ENCODE peak calls at places on chromosomes 12 and 14, in eight cellular contexts. N is WERI-Rb-1, Q is B cell, K is transverse colon, F is uterus, C is AG10803, Y is endothelial cell, E is Caco-2. M is an unnamed sample.

GRCh38 chr14:29717906-29718305 is 209.7 kb downstream of the PRKD1 start:
- DNase-seq in N (no peak), Q (no peak), K (no peak), F (no peak), C (peak; percentile 62), Y (no peak), E (no peak), M (no peak)

GRCh38 chr12:80869264-80869663 is 68.5 kb downstream of the LIN7A start:
- DNase-seq in N (no peak), Q (no peak), K (no peak), F (no peak), C (no peak), Y (no peak), E (no peak), M (no peak)

GRCh38 chr14:91568626-91569025 is 58.5 kb upstream of the PPP4R3A start:
- DNase-seq in N (peak; percentile 34), Q (no peak), K (no peak), F (no peak), C (no peak), Y (no peak), E (no peak), M (no peak)

GRCh38 chr14:68979722-68980552 is 835 bp upstream of the ACTN1 start:
- DNase-seq in N (peak; percentile 57), Q (no peak), K (peak; percentile 61), F (no peak), C (peak; percentile 70), Y (peak; percentile 38), E (peak; percentile 72), M (no peak)

GRCh38 chr12:122028165-122028591 is 6.5 kb downstream of the BCL7A start:
- DNase-seq in N (no peak), Q (no peak), K (no peak), F (no peak), C (no peak), Y (no peak), E (no peak), M (no peak)

GRCh38 chr12:102848832-102849231 is 68.2 kb downstream of the PAH start:
- DNase-seq in N (no peak), Q (no peak), K (no peak), F (no peak), C (no peak), Y (no peak), E (no peak), M (no peak)

GRCh38 chr12:108187831-108188230 is 58.7 kb downstream of the WSCD2 start:
- DNase-seq in N (no peak), Q (no peak), K (no peak), F (no peak), C (no peak), Y (no peak), E (no peak), M (no peak)

GRCh38 chr12:26823391-26823790 is 9.6 kb downstream of the ITPR2 start:
- DNase-seq in N (no peak), Q (no peak), K (no peak), F (no peak), C (peak; percentile 50), Y (no peak), E (no peak), M (no peak)

GRCh38 chr14:26138764-26139445 is 458.9 kb downstream of the NOVA1 start:
- DNase-seq in N (no peak), Q (no peak), K (no peak), F (no peak), C (no peak), Y (no peak), E (no peak), M (no peak)

GRCh38 chr14:81143793-81144192 is 77.0 kb downstream of the GTF2A1 start:
- DNase-seq in N (no peak), Q (no peak), K (no peak), F (no peak), C (no peak), Y (no peak), E (no peak), M (no peak)

GRCh38 chr12:14239350-14239934 is 126.0 kb upstream of the ATF7IP start:
- DNase-seq in N (peak; percentile 19), Q (peak; percentile 69), K (no peak), F (no peak), C (peak; percentile 71), Y (no peak), E (peak; percentile 85), M (peak; percentile 47)

GRCh38 chr12:77696183-77696582 is 134.5 kb upstream of the NAV3 start:
- DNase-seq in N (no peak), Q (no peak), K (no peak), F (no peak), C (no peak), Y (no peak), E (no peak), M (no peak)

GRCh38 chr12:48936379-48936979 is 11.2 kb upstream of the FKBP11 start:
- DNase-seq in N (peak; percentile 74), Q (peak; percentile 86), K (peak; percentile 80), F (peak; percentile 69), C (peak; percentile 73), Y (peak; percentile 87), E (peak; percentile 75), M (peak; percentile 85)

GRCh38 chr14:77498120-77498979 is at the start of gene ISM2:
- DNase-seq in N (peak; percentile 54), Q (peak; percentile 64), K (peak; percentile 28), F (peak; percentile 27), C (peak; percentile 20), Y (peak; percentile 48), E (peak; percentile 76), M (peak; percentile 76)

GRCh38 chr14:91466192-91466591 is 43.9 kb downstream of the PPP4R3A start:
- DNase-seq in N (no peak), Q (no peak), K (no peak), F (no peak), C (peak; percentile 3), Y (no peak), E (no peak), M (no peak)

GRCh38 chr14:92728781-92729364 is 19.6 kb downstream of the LGMN start:
- DNase-seq in N (no peak), Q (no peak), K (no peak), F (no peak), C (no peak), Y (no peak), E (no peak), M (peak; percentile 50)

GRCh38 chr14:95500201-95500681 is 16.2 kb downstream of the SYNE3 start:
- DNase-seq in N (no peak), Q (no peak), K (peak; percentile 52), F (no peak), C (no peak), Y (no peak), E (no peak), M (no peak)

GRCh38 chr14:33846100-33846824 is 104.6 kb downstream of the EGLN3 start:
- DNase-seq in N (no peak), Q (no peak), K (no peak), F (no peak), C (no peak), Y (no peak), E (no peak), M (no peak)

GRCh38 chr12:110885152-110885840 is 35.1 kb downstream of the MYL2 start:
- DNase-seq in N (no peak), Q (no peak), K (no peak), F (no peak), C (no peak), Y (no peak), E (no peak), M (no peak)

GRCh38 chr12:75943730-75944096 is 87.9 kb downstream of the PHLDA1 start:
- DNase-seq in N (no peak), Q (no peak), K (no peak), F (no peak), C (no peak), Y (no peak), E (no peak), M (no peak)

GRCh38 chr14:64198021-64198420 is 96.2 kb downstream of the ESR2 start:
- DNase-seq in N (no peak), Q (no peak), K (no peak), F (no peak), C (no peak), Y (no peak), E (no peak), M (no peak)

GRCh38 chr12:80187660-80188090 is 88.3 kb downstream of the OTOGL start:
- DNase-seq in N (no peak), Q (no peak), K (no peak), F (peak; percentile 14), C (peak; percentile 40), Y (no peak), E (no peak), M (no peak)

GRCh38 chr12:124756151-124756550 is 107.5 kb downstream of the SCARB1 start:
- DNase-seq in N (no peak), Q (no peak), K (no peak), F (no peak), C (no peak), Y (no peak), E (no peak), M (no peak)
- TF ChIP-seq CTCF in N (no peak), Q (no peak), K (no peak), F (no peak), C (no peak), Y (no peak), E (no peak), M (no peak)

GRCh38 chr12:59179231-59179630 is 258.9 kb upstream of the LRIG3 start:
- DNase-seq in N (no peak), Q (no peak), K (no peak), F (no peak), C (no peak), Y (no peak), E (no peak), M (no peak)

GRCh38 chr12:59173696-59174095 is 253.4 kb upstream of the LRIG3 start:
- DNase-seq in N (no peak), Q (no peak), K (no peak), F (no peak), C (peak; percentile 6), Y (no peak), E (no peak), M (no peak)
- TF ChIP-seq CTCF in N (no peak), Q (no peak), K (no peak), F (no peak), C (peak; percentile 42), Y (no peak), E (no peak), M (no peak)

GRCh38 chr12:73935817-73936216 is 601.8 kb upstream of the ATXN7L3B start:
- DNase-seq in N (no peak), Q (no peak), K (no peak), F (no peak), C (no peak), Y (no peak), E (no peak), M (no peak)
- TF ChIP-seq CTCF in N (peak; percentile 26), Q (no peak), K (no peak), F (no peak), C (no peak), Y (no peak), E (peak; percentile 54), M (no peak)

DNA sequence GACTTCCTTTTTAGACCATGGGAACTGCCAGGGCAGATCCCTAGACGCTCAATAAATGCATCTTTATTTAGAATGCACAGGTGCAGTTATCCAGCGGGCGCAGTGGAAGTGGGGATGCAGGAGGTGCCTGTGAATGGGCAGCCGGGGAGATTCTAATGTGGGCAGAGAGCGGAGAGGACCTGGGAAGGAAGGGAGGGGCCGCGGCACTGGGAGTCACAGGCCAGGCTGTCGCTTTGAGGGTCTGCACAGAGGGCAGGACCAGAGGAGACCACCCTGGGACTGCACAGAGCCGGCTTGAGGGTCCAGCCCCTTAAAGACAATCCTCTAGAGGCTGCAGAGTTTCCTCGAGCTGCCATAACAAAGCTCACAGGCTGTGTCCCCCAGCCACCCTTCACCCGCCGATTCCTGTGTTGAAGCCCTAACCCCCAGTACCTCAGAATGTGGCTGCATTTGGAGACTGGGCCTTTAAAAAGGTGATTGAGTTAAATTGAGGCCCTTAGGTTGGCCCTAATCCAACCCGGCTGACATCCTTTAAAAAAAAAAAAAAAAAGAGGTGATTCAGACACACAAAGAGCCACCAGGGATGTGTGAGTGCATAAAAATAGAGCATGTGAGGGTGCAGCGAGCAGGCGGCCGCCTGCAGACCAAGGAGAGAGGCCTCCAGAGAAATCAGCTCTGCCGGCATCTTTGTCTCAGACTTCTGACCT is 44.4 kb upstream of the PPP2R5C start:
- DNase-seq in N (no peak), Q (no peak), K (no peak), F (no peak), C (no peak), Y (no peak), E (peak; percentile 19), M (no peak)
- TF ChIP-seq CTCF in N (no peak), Q (no peak), K (no peak), F (no peak), C (no peak), Y (no peak), E (no peak), M (no peak)

M was measured in GM10248.